ENCODE peak calls at places on chromosome 6, in seven cellular contexts. O is choroid plexus epithelial cell, V is astrocyte of the cerebellum, R is thyroid gland, N is fibroblast of lung, X is foreskin fibroblast, Y is fibroblast of mammary gland. H is an unnamed sample.

GRCh38 chr6:107625264-107625663 is 135.3 kb downstream of the SOBP start:
- DNase-seq in Y (no peak), X (no peak), V (no peak), O (no peak), R (no peak), N (no peak), H (no peak)

GRCh38 chr6:76856065-76856464 is 607.2 kb downstream of the HTR1B start:
- DNase-seq in X (no peak), N (no peak), O (no peak), V (no peak), Y (no peak), R (no peak), H (no peak)

GRCh38 chr6:158168054-158168303 is at the start of gene SERAC1:
- DNase-seq in O (no peak), Y (no peak), R (no peak), X (no peak), N (no peak), V (no peak), H (no peak)

GRCh38 chr6:154164397-154164796 is 125.4 kb downstream of the OPRM1 start:
- DNase-seq in X (peak), R (peak), Y (peak), V (peak), O (peak), N (peak), H (no peak)

GRCh38 chr6:42960243-42961019 is at the start of gene GNMT:
- DNase-seq in X (peak), V (no peak), N (peak), O (peak), Y (no peak), R (peak), H (no peak)

GRCh38 chr6:37638414-37639079 is 59.1 kb downstream of the MDGA1 start:
- DNase-seq in V (no peak), N (no peak), R (no peak), O (no peak), Y (no peak), X (no peak), H (no peak)

GRCh38 chr6:98547634-98548033 is 286.7 kb upstream of the POU3F2 start:
- DNase-seq in N (peak), O (no peak), Y (no peak), X (no peak), R (no peak), V (no peak), H (no peak)

GRCh38 chr6:40523505-40524172 is 63.5 kb downstream of the LRFN2 start:
- DNase-seq in O (no peak), V (no peak), Y (no peak), X (no peak), R (no peak), N (no peak), H (no peak)

GRCh38 chr6:142187209-142187608 is 40.1 kb downstream of the VTA1 start:
- DNase-seq in Y (peak), V (peak), R (peak), O (peak), X (peak), N (peak), H (no peak)

GRCh38 chr6:30722280-30723112 is 2.3 kb downstream of the TUBB start:
- DNase-seq in O (peak), Y (peak), R (peak), X (no peak), V (no peak), N (peak), H (no peak)

GRCh38 chr6:165514621-165515020 is 148.4 kb downstream of the PDE10A start:
- DNase-seq in X (no peak), R (no peak), Y (no peak), O (no peak), N (no peak), V (no peak), H (no peak)

GRCh38 chr6:22099241-22099640 is 197.6 kb downstream of the PRL start:
- DNase-seq in N (no peak), X (no peak), V (no peak), R (no peak), O (no peak), Y (no peak), H (no peak)

GRCh38 chr6:118899948-118900347 is 6.0 kb downstream of the ASF1A start:
- DNase-seq in N (no peak), X (no peak), R (no peak), O (no peak), V (no peak), Y (no peak), H (no peak)

GRCh38 chr6:16374796-16375195 is 136.4 kb downstream of the GMPR start:
- DNase-seq in X (no peak), R (no peak), O (no peak), Y (no peak), V (no peak), N (peak), H (no peak)

GRCh38 chr6:119037941-119038623 is 40.4 kb downstream of the FAM184A start:
- DNase-seq in V (no peak), O (no peak), N (no peak), X (no peak), R (no peak), Y (no peak), H (no peak)

GRCh38 chr6:130713144-130713543 is 114.1 kb upstream of the SMLR1 start:
- DNase-seq in R (no peak), V (no peak), X (no peak), N (no peak), O (peak), Y (no peak), H (no peak)

GRCh38 chr6:143271024-143271423 is 179.5 kb downstream of the ADAT2 start:
- DNase-seq in X (peak), N (peak), R (no peak), O (peak), Y (peak), V (peak), H (no peak)

GRCh38 chr6:139422105-139423036 is 47.9 kb upstream of the CITED2 start:
- DNase-seq in V (no peak), N (no peak), Y (no peak), R (no peak), O (no peak), X (no peak), H (no peak)

GRCh38 chr6:97919631-97920030 is 636.6 kb upstream of the MMS22L start:
- DNase-seq in Y (no peak), V (no peak), R (no peak), O (no peak), N (peak), X (no peak), H (no peak)

GRCh38 chr6:108734336-108734922 is 113.8 kb upstream of the ARMC2 start:
- DNase-seq in O (no peak), X (no peak), Y (no peak), R (no peak), N (no peak), V (no peak), H (no peak)

GRCh38 chr6:41451515-41452163 is 94.5 kb upstream of the FOXP4 start:
- DNase-seq in V (no peak), O (peak), N (no peak), R (no peak), X (peak), Y (peak), H (peak)

GRCh38 chr6:162706236-162706635 is 21.3 kb downstream of the PRKN start:
- DNase-seq in R (peak), O (peak), Y (peak), X (no peak), N (peak), V (no peak), H (no peak)

GRCh38 chr6:168380956-168381605 is 59.9 kb upstream of the SMOC2 start:
- DNase-seq in O (no peak), X (no peak), V (no peak), Y (no peak), R (no peak), N (no peak), H (no peak)

GRCh38 chr6:132133734-132134490 is 182.7 kb upstream of the CCN2 start:
- DNase-seq in Y (no peak), V (no peak), O (peak), N (peak), X (no peak), R (peak), H (no peak)

GRCh38 chr6:5111626-5112025 is 26.5 kb downstream of the PPP1R3G start:
- DNase-seq in R (no peak), V (no peak), O (no peak), X (no peak), N (no peak), Y (no peak), H (no peak)

GRCh38 chr6:5113096-5113495 is 28.0 kb downstream of the PPP1R3G start:
- DNase-seq in R (no peak), Y (no peak), X (no peak), V (no peak), N (no peak), O (no peak), H (no peak)

GRCh38 chr6:5112065-5112799 is 27.1 kb downstream of the PPP1R3G start:
- DNase-seq in V (no peak), X (peak), O (peak), N (peak), R (no peak), Y (peak), H (no peak)

GRCh38 chr6:5116243-5116991 is 31.3 kb downstream of the PPP1R3G start:
- DNase-seq in R (no peak), O (no peak), V (no peak), Y (no peak), X (peak), N (no peak), H (no peak)

GRCh38 chr6:5115168-5115567 is 30.0 kb downstream of the PPP1R3G start:
- DNase-seq in N (no peak), X (peak), R (peak), Y (peak), V (peak), O (peak), H (no peak)
- TF ChIP-seq CTCF in N (peak), X (peak), R (no peak), Y (peak), V (peak), O (peak), H (peak)

GRCh38 chr6:52696418-52696817 is 25.5 kb downstream of the TMEM14A start:
- DNase-seq in V (no peak), Y (no peak), X (no peak), N (no peak), O (no peak), R (no peak), H (no peak)
- TF ChIP-seq CTCF in V (no peak), Y (no peak), X (no peak), N (no peak), O (no peak), R (no peak), H (no peak)

GRCh38 chr6:32457054-32457453 is 17.4 kb downstream of the HLA-DRA start:
- DNase-seq in X (no peak), N (no peak), Y (no peak), V (no peak), O (no peak), R (no peak), H (no peak)

GRCh38 chr6:32462609-32463008 is 22.9 kb downstream of the HLA-DRA start:
- DNase-seq in X (no peak), N (no peak), O (no peak), V (no peak), R (no peak), Y (peak), H (no peak)

GRCh38 chr6:32459781-32460424 is 20.2 kb downstream of the HLA-DRA start:
- DNase-seq in X (no peak), R (no peak), O (no peak), N (no peak), V (no peak), Y (peak), H (no peak)

GRCh38 chr6:32461493-32461892 is 21.8 kb downstream of the HLA-DRA start:
- DNase-seq in Y (no peak), R (no peak), N (no peak), O (no peak), X (no peak), V (no peak), H (no peak)

GRCh38 chr6:32460528-32460927 is 20.8 kb downstream of the HLA-DRA start:
- DNase-seq in O (no peak), Y (no peak), R (no peak), N (no peak), X (no peak), V (no peak), H (no peak)
- TF ChIP-seq CTCF in O (no peak), Y (no peak), R (no peak), N (no peak), X (no peak), V (no peak), H (no peak)

DNA sequence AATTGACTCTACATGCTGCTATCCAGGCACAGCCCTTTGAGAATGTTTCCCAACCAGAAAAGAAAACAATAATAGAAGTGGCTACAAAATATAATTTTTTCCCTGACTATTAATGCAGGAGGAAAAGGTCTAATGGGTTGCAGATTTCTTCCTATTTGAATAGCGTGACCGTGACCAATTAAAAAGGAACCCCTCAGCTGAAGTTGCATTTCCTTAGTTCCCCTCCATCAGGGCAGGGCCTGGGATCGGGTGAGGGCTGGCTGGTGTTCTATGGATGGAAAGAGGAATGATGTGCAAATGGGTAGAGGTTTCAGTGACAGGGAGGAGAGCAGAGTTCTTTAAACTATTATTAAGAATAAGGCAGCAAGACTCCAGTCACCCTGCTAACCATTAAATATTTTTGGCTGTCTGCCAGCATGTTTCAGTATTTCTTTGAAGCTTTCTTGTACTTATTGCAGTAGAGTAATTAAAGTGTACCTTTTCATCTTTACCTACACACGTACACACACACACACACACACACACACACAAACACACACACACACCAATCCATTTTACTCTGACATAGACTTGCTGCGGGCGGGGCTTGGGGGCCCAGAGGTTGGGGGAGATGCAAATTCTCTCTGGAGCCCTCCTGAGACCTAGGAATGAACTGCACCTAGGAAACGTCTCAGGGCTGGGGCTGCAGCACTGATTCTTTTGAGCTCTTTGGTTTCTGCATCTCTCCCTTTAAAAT is 154.8 kb upstream of the SLC35B3 start:
- DNase-seq in O (peak), V (no peak), X (no peak), N (no peak), R (peak), Y (no peak), H (no peak)
- TF ChIP-seq CTCF in O (peak), V (no peak), X (no peak), N (no peak), R (no peak), Y (no peak), H (no peak)

GRCh38 chr6:49202923-49203322 is 260.1 kb downstream of the MMUT start:
- DNase-seq in X (no peak), N (no peak), O (peak), Y (no peak), R (no peak), V (no peak), H (no peak)

DNA sequence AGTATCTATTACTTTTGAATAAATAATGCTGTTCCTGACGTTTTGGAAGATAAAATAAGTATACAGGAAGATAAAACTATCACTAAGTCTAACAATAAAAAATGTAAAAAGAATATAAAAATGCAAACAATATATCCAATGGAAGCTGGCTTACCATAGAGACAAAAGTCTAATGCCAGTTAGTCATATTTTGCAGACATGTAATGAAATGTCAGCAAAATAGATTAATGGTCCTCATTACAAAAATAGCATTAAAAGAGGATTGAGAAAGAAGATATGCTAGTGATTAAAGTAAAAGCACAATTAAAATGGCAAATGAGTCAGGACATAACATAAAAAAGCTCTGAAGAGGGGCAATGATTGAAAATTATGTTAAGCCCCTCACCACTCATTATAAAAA is 265.0 kb downstream of the MMUT start:
- DNase-seq in O (no peak), Y (no peak), R (no peak), V (no peak), X (no peak), N (no peak), H (no peak)
- TF ChIP-seq CTCF in O (no peak), Y (no peak), R (no peak), V (no peak), X (no peak), N (no peak), H (no peak)

DNA sequence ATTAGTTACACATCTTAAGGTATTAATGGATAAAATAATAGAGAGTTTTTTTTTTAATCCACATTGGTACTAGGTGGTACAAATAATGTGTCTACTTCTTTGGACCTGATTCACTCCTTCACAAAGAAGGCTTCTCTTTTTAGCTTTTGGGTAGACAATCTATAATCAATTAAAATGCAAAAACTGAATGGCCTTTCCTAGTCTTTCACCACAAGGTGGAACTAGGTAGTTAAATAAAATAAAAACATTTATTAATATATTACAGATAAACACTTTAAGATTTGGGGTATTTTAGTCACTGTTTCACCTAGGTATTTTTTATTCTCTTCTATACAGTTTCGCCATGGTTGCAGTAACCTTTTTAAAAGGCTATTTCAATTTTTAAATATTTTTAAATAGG is 68.3 kb upstream of the DST start:
- DNase-seq in R (no peak), O (no peak), X (no peak), V (no peak), N (no peak), Y (no peak), H (no peak)
- TF ChIP-seq CTCF in R (no peak), O (no peak), X (no peak), V (no peak), N (no peak), Y (no peak), H (no peak)

GRCh38 chr6:34242252-34243130 is 5.8 kb downstream of the HMGA1 start:
- DNase-seq in Y (peak), X (no peak), V (no peak), R (no peak), O (no peak), N (no peak), H (no peak)

GRCh38 chr6:34246563-34247391 is 2.0 kb downstream of the SMIM29 start:
- DNase-seq in Y (peak), X (peak), R (no peak), V (no peak), O (peak), N (no peak), H (no peak)

GRCh38 chr6:34243131-34243771 is 5.6 kb downstream of the SMIM29 start:
- DNase-seq in V (no peak), Y (peak), X (no peak), R (no peak), N (peak), O (no peak), H (no peak)

GRCh38 chr6:34246249-34246562 is 2.6 kb downstream of the SMIM29 start:
- DNase-seq in Y (no peak), X (no peak), V (no peak), R (no peak), N (no peak), O (no peak), H (no peak)

DNA sequence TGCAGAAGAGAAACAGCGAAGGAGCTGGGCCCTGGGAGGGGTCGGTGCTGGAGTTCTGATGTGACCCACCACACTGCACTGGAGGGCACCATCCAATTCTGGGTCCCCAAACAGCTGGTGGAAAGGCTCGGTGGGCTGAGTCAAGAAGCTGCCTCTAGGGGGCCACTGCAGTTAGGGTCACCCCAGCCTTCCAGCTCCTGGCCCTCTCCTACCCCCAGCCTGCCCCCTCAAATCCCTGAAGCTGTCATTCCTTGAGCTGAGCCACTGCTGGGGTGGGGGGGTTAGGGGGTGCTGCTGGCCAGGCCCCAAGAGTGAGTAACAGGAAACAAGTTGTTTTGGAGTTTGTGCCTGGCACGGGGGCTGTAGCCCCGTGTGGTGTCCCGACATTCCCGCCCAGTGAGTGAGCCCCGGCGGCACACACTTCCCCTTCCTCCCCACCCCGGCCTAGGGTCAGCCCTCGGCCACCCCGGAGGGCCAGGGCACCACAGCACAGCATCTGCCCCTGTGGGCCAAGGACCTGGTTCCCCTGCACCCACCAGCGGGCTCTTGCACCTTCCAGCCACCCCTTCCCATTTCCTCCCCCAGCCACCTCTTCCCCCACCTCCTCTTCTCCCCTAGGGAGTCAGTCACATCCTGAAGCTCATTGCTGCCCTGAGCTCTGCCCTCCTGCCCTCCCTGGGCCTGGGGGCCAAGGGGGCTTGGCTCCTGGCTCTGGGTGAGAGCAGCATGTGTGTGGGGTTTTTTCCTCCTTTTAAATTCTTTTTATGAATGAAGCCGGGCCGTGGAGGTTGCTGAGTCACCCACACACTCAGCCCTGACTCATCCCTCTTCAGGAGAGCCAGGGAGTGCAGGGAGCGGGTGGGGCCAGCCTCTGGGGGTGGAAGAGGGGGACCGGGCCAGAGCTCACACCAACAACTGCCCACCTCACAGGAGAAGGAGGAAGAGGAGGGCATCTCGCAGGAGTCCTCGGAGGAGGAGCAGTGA is 4.6 kb downstream of the SMIM29 start:
- DNase-seq in Y (peak), R (peak), O (peak), N (peak), X (peak), V (peak), H (peak)
- TF ChIP-seq CTCF in Y (peak), R (no peak), O (peak), N (peak), X (peak), V (peak), H (peak)